ENCODE peak calls at places on chromosomes 11 and 22, in five cellular contexts. X is ovary, P is uterus, B is A549, N is HCT116. I is an unnamed sample. For H3K4me1, the result is how much of the 10 kb centered on the place peaks cover.

GRCh38 chr22:47123006-47123826 is 360.8 kb downstream of the TBC1D22A start:
- DNase-seq in X (no peak), P (no peak), B (no peak), N (no peak), I (no peak)

GRCh38 chr22:32202539-32203180 is 2.2 kb downstream of the RFPL2 start:
- DNase-seq in X (no peak), P (no peak), B (peak), N (peak), I (no peak)

GRCh38 chr11:31987118-31988005 is 103.5 kb upstream of the RCN1 start:
- DNase-seq in X (no peak), P (no peak), B (no peak), N (no peak), I (no peak)

GRCh38 chr22:24165673-24166072 is 15.6 kb upstream of the SUSD2 start:
- DNase-seq in X (no peak), P (no peak), B (no peak), N (no peak), I (no peak)

GRCh38 chr11:68044898-68045351 is 6.1 kb downstream of the TCIRG1 start:
- DNase-seq in X (no peak), P (no peak), B (no peak), N (no peak), I (no peak)

GRCh38 chr11:6606471-6607189 is 3.1 kb downstream of the ILK start:
- DNase-seq in X (peak), P (peak), B (peak), N (peak), I (peak)

GRCh38 chr22:42604403-42604802 is 10.3 kb downstream of the POLDIP3 start:
- DNase-seq in X (no peak), P (no peak), B (no peak), N (no peak), I (no peak)

GRCh38 chr11:64074239-64074638 is 38.5 kb downstream of the FLRT1 start:
- DNase-seq in X (no peak), P (no peak), B (no peak), N (no peak), I (no peak)

GRCh38 chr11:34278175-34278574 is 79.6 kb downstream of the ABTB2 start:
- DNase-seq in X (no peak), P (no peak), B (no peak), N (no peak), I (no peak)

GRCh38 chr11:122652495-122652894 is 3.0 kb upstream of the UBASH3B start:
- DNase-seq in X (no peak), P (no peak), B (no peak), N (no peak), I (no peak)

GRCh38 chr11:70730411-70730810 is 332.1 kb downstream of the CTTN start:
- DNase-seq in X (no peak), P (no peak), B (no peak), N (no peak), I (no peak)

GRCh38 chr11:73004088-73004487 is 138.0 kb downstream of the FCHSD2 start:
- DNase-seq in X (no peak), P (no peak), B (no peak), N (no peak), I (no peak)
- H3K4me3 ChIP-seq in X (no peak), P (no peak), B (no peak), N (no peak), I (no peak)

GRCh38 chr11:62572431-62572830 is 1.3 kb downstream of the EEF1G start:
- DNase-seq in X (no peak), P (no peak), B (no peak), N (no peak), I (no peak)

GRCh38 chr11:62575156-62575555 is 1.5 kb upstream of the EEF1G start:
- DNase-seq in X (peak), P (peak), B (no peak), N (no peak), I (no peak)

GRCh38 chr11:62573006-62573591 is 592 bp downstream of the EEF1G start:
- DNase-seq in X (no peak), P (no peak), B (no peak), N (no peak), I (peak)

GRCh38 chr11:62574363-62575057 is 819 bp upstream of the EEF1G start:
- DNase-seq in X (peak), P (peak), B (no peak), N (no peak), I (no peak)

DNA sequence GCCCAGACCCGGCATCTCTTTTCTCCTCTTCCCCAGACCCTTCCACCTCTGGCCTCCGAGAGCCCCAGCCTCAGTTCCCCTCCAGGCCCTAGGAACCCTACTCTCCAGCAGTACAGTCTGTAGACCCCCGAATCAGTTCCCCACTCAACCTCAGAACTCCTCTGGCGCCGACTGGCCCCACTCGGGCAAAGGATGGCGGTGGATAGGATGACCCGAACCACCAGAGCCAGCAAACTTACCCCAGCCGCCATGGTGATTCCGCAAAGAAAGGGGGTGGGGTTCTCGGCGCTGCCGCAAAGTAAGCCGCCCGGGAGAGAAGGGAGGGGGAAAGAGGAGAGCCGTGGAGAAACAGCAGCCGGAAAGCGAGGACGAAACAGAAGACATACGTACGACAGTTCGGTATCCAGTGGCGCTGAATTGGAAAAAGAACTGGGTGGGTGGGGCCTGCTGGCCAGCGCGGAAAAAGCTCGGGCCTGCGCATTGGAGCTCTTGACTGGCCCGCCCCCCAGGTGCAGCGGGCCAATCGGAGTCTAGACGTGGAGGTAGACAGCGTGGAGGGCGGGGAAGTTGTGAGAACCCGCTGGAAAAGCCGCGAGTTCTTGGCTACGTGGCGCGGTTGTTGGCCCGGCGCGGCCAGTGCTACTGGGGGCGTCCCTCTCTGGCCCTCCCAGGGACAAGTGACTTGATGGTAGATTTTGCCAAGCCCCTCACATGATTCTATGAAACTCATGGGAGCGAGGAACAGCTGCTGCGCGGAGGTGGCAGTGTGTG is at the start of gene EEF1G:
- DNase-seq in X (peak), P (peak), B (peak), N (peak), I (peak)
- TF ChIP-seq POLR2A in X (peak), P (peak), B (peak), N (peak), I (peak)

DNA sequence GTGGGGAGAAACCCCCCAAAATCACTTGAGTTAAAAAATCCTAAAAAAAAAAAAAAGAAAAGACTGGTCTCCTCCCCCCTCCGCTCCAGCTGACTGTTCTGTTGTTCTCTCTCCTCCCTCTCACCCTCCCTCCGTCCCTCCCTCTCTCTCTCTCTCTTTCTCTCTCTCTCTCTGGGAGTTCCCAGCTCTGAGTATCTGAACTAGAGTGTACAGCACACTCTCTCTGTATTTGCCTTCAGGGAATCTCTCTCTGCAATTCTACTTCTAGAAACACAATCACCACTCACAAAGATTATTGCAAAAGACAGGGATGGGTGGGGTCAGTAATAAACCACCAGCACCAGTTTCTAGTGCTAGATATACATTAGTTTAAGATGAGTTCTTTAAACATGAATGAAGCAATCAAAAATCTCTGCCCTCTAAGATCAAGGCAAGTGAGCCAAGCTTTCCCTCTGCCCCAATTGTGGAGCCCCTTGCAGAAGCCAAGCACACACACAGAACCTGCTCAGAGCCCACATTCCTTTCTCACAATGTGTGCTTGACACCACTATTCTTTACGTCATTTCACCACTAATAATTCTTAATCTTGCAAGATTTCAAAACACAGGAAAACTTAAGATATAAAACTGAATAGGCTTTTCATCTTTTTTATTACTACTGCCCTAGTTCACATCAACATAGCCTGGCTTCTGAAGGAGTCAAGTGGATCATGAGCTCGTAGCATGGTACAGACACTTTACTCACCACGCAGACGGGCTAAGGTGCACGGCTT is 133.5 kb downstream of the RBFOX2 start:
- DNase-seq in X (no peak), P (peak), B (peak), N (no peak), I (peak)
- H3K4me1 ChIP-seq in X (under half), P (under half), B (under half), N (under half), I (half or more)

DNA sequence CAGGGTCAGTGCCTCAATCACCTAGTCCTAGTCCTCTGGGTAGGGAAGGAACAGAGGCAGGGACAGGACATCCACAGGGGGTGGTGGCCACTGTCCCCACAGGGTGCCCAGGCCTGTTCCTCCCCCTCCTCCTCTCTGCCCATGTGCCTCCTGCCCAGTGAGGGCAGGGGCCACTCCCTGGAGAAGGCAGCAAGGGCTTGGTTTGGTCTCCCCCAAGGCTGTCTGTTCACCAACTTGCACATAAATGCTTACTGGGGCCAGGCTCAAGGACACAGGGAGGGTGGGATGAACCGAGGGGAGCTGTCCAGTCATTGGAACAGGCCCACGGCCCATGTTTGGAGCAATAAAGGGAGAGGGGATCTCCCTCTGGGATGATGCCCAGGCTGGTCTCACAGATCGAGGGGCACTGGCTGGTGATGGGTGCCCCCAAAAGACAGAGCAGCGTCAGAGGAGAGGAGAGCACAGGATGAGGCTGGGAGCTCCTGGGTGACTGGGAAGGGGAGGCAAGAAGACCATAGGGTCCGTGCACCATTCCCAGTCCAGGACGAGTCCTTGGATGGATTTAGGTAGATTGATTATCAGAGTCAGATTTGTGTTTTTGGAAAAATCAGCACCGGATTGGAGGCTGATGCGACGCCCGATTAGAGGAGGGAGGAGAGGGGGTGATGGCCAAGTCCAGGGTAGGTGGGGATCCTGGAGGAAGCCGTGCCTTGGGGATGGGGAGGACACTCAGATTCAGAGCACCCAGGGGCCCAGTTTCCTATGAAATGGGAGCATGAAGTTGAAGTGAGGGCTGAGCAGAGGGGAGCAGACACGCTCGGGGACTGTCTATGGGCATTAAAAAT is 1.1 kb downstream of the IGLL5 start:
- DNase-seq in X (no peak), P (no peak), B (no peak), N (no peak), I (no peak)
- H3K4me3 ChIP-seq in X (no peak), P (no peak), B (no peak), N (no peak), I (no peak)

I was measured in sigmoid colon.